ENCODE peak calls at places on chromosome 4, in four cellular contexts. U is putamen; D is ACHN; P is naive thymus-derived CD8-positive, alpha-beta T cell. N is an unnamed sample.

GRCh38 chr4:1111259-1111809 is 2.0 kb downstream of the RNF212 start:
- DNase-seq in U (no peak), P (no peak), D (no peak), N (no peak)

GRCh38 chr4:36322921-36323354 is 41.5 kb downstream of the DTHD1 start:
- DNase-seq in P (no peak), D (no peak), U (no peak), N (peak; percentile 14)

GRCh38 chr4:12382567-12382966 is 953.9 kb upstream of the HS3ST1 start:
- DNase-seq in U (no peak), D (no peak), P (no peak), N (no peak)

GRCh38 chr4:158630893-158631292 is 40.8 kb downstream of the C4orf46 start:
- DNase-seq in U (no peak), P (no peak), D (no peak), N (no peak)

GRCh38 chr4:39932776-39933402 is 44.8 kb downstream of the PDS5A start:
- DNase-seq in U (no peak), P (no peak), D (no peak), N (no peak)

GRCh38 chr4:8607603-8608481 is 15.3 kb downstream of the CPZ start:
- DNase-seq in D (peak; percentile 17), U (no peak), P (peak; percentile 15), N (no peak)

GRCh38 chr4:22754091-22754490 is 61.4 kb downstream of the GBA3 start:
- DNase-seq in P (no peak), D (peak; percentile 1), U (no peak), N (no peak)

GRCh38 chr4:118158946-118159345 is 124.7 kb downstream of the NDST3 start:
- DNase-seq in U (no peak), P (no peak), D (no peak), N (no peak)

GRCh38 chr4:73864365-73864764 is 4.8 kb upstream of the CXCL1 start:
- DNase-seq in P (no peak), D (peak; percentile 42), U (no peak), N (no peak)

GRCh38 chr4:165312506-165312905 is 15.0 kb upstream of the MSMO1 start:
- DNase-seq in U (no peak), D (no peak), P (no peak), N (no peak)

GRCh38 chr4:6917445-6918241 is 8.0 kb downstream of the TBC1D14 start:
- DNase-seq in P (peak; percentile 40), U (no peak), D (no peak), N (no peak)

GRCh38 chr4:1192493-1193205 is 20.3 kb upstream of the SPON2 start:
- DNase-seq in D (no peak), P (no peak), U (no peak), N (no peak)

GRCh38 chr4:14896656-14897175 is 105.6 kb upstream of the CPEB2 start:
- DNase-seq in P (no peak), U (no peak), D (no peak), N (no peak)

GRCh38 chr4:73929285-73929684 is 52.5 kb downstream of the PF4 start:
- DNase-seq in P (no peak), D (no peak), U (no peak), N (no peak)

GRCh38 chr4:56655209-56655626 is 25.9 kb downstream of the HOPX start:
- DNase-seq in U (peak; percentile 18), P (no peak), D (no peak), N (no peak)

GRCh38 chr4:70958681-70959080 is 34.8 kb upstream of the DCK start:
- DNase-seq in U (no peak), P (no peak), D (no peak), N (no peak)

GRCh38 chr4:42642136-42642797 is 14.6 kb downstream of the ATP8A1 start:
- DNase-seq in P (no peak), U (peak; percentile 75), D (no peak), N (no peak)

GRCh38 chr4:2843023-2843908 is at the start of gene ADD1:
- DNase-seq in D (peak; percentile 86), P (peak; percentile 91), U (peak; percentile 95), N (peak; percentile 88)

GRCh38 chr4:41359069-41359769 is 102.5 kb downstream of the UCHL1 start:
- DNase-seq in U (no peak), D (no peak), P (no peak), N (no peak)

GRCh38 chr4:44984083-44984482 is 257.7 kb upstream of the GNPDA2 start:
- DNase-seq in D (no peak), U (no peak), P (no peak), N (no peak)

GRCh38 chr4:26458104-26458503 is 32.2 kb downstream of the CCKAR start:
- DNase-seq in D (no peak), P (no peak), U (no peak), N (no peak)

GRCh38 chr4:145177511-145177905 is 2.9 kb downstream of the OTUD4 start:
- DNase-seq in P (no peak), U (no peak), D (peak; percentile 10), N (no peak)

GRCh38 chr4:106793933-106794332 is 242.2 kb downstream of the DKK2 start:
- DNase-seq in P (no peak), D (no peak), U (no peak), N (no peak)

GRCh38 chr4:108159845-108160244 is 8.9 kb downstream of the LEF1 start:
- DNase-seq in D (no peak), P (no peak), U (no peak), N (no peak)

GRCh38 chr4:336099-336892 is 1.3 kb upstream of the ZNF141 start:
- DNase-seq in U (no peak), P (no peak), D (no peak), N (no peak)

GRCh38 chr4:184310881-184311709 is 93.4 kb upstream of the ENPP6 start:
- DNase-seq in D (no peak), U (no peak), P (no peak), N (no peak)

GRCh38 chr4:61254406-61254805 is 54.3 kb downstream of the ADGRL3 start:
- DNase-seq in D (no peak), U (no peak), P (no peak), N (no peak)

GRCh38 chr4:183177001-183177400 is 77.9 kb downstream of the WWC2 start:
- DNase-seq in U (no peak), P (no peak), D (no peak), N (no peak)

GRCh38 chr4:164937576-164938270 is 39.7 kb downstream of the TRIM61 start:
- DNase-seq in U (peak; percentile 39), P (no peak), D (peak; percentile 4), N (no peak)

GRCh38 chr4:73067971-73068394 is 1.5 kb downstream of the COX18 start:
- DNase-seq in U (no peak), P (no peak), D (no peak), N (no peak)

N was measured in effector CD4-positive, alpha-beta T cell.